ENCODE peak calls at places on chromosomes 3 and 15, in five cellular contexts. B, M, Y, K and O are unnamed samples.
A peak's percentile ranks its signal among the peaks of the same experiment; 100 is the strongest.

GRCh38 chr15:37682304-37682703 is 252.1 kb upstream of the TMCO5A start:
- DNase-seq in Y (no peak), M (peak; percentile 27), K (peak; percentile 15), B (no peak), O (peak; percentile 29)

GRCh38 chr3:177463863-177464262 is 266.6 kb upstream of the TBL1XR1 start:
- DNase-seq in Y (no peak), M (peak; percentile 79), B (no peak), K (peak; percentile 67), O (no peak)

GRCh38 chr3:99895706-99896441 is 78.2 kb downstream of the CMSS1 start:
- DNase-seq in K (peak; percentile 92), B (no peak), Y (no peak), M (peak; percentile 95), O (no peak)

GRCh38 chr15:66095871-66096710 is 157.5 kb downstream of the MEGF11 start:
- DNase-seq in Y (no peak), M (no peak), K (no peak), B (no peak), O (no peak)

GRCh38 chr15:40844543-40844981 is 714 bp downstream of the SPINT1 start:
- DNase-seq in K (peak; percentile 24), B (no peak), M (no peak), Y (no peak), O (no peak)

GRCh38 chr15:57403532-57403931 is 27.2 kb downstream of the CGNL1 start:
- DNase-seq in Y (no peak), M (no peak), B (no peak), K (no peak), O (no peak)

GRCh38 chr3:129558772-129559564 is 16.0 kb downstream of the H1-8 start:
- DNase-seq in B (peak; percentile 15), M (peak; percentile 74), Y (no peak), K (peak; percentile 87), O (no peak)

GRCh38 chr15:85761635-85762034 is 33.1 kb downstream of the KLHL25 start:
- DNase-seq in Y (no peak), M (peak; percentile 67), B (no peak), K (peak; percentile 24), O (no peak)

GRCh38 chr15:64905119-64905831 is 6.4 kb upstream of the ANKDD1A start:
- DNase-seq in M (peak; percentile 60), Y (peak; percentile 67), B (peak; percentile 93), K (peak; percentile 79), O (peak; percentile 98)

GRCh38 chr3:111881480-111881879 is 22.4 kb downstream of the PHLDB2 start:
- DNase-seq in M (no peak), Y (no peak), K (no peak), B (no peak), O (no peak)

GRCh38 chr15:49494842-49495241 is 71.8 kb downstream of the FGF7 start:
- DNase-seq in K (no peak), Y (no peak), M (no peak), B (no peak), O (no peak)

GRCh38 chr3:72155391-72156064 is 370.6 kb upstream of the PROK2 start:
- DNase-seq in M (peak; percentile 98), Y (no peak), K (peak; percentile 97), B (no peak), O (no peak)

GRCh38 chr3:197031315-197032285 is 2.0 kb upstream of the MELTF start:
- DNase-seq in Y (no peak), M (peak; percentile 100), K (peak; percentile 99), B (no peak), O (no peak)

GRCh38 chr3:20648294-20648693 is 462.3 kb upstream of the SGO1 start:
- DNase-seq in Y (no peak), M (peak; percentile 84), K (peak; percentile 37), B (no peak), O (no peak)

GRCh38 chr3:127613406-127613805 is 15.2 kb downstream of the MCM2 start:
- DNase-seq in Y (no peak), M (no peak), K (no peak), B (no peak), O (no peak)

GRCh38 chr15:56973463-56973862 is 55.0 kb downstream of the TCF12 start:
- DNase-seq in B (no peak), K (no peak), Y (no peak), M (no peak), O (no peak)

GRCh38 chr15:95990833-95991232 is 339.7 kb upstream of the NR2F2 start:
- DNase-seq in B (no peak), Y (no peak), K (no peak), M (no peak), O (no peak)

GRCh38 chr15:63759752-63760151 is 74.0 kb downstream of the HERC1 start:
- DNase-seq in M (no peak), B (no peak), K (no peak), Y (no peak), O (no peak)

GRCh38 chr3:11548721-11549131 is 95.0 kb downstream of the VGLL4 start:
- DNase-seq in M (peak; percentile 73), Y (no peak), K (peak; percentile 78), B (no peak), O (no peak)

GRCh38 chr3:90092994-90093393 is 985.6 kb downstream of the EPHA3 start:
- DNase-seq in M (peak; percentile 5), Y (no peak), K (peak; percentile 43), B (no peak), O (no peak)

GRCh38 chr3:32181801-32182200 is 56.7 kb upstream of the CMTM8 start:
- DNase-seq in K (no peak), Y (no peak), M (no peak), B (no peak), O (no peak)

DNA sequence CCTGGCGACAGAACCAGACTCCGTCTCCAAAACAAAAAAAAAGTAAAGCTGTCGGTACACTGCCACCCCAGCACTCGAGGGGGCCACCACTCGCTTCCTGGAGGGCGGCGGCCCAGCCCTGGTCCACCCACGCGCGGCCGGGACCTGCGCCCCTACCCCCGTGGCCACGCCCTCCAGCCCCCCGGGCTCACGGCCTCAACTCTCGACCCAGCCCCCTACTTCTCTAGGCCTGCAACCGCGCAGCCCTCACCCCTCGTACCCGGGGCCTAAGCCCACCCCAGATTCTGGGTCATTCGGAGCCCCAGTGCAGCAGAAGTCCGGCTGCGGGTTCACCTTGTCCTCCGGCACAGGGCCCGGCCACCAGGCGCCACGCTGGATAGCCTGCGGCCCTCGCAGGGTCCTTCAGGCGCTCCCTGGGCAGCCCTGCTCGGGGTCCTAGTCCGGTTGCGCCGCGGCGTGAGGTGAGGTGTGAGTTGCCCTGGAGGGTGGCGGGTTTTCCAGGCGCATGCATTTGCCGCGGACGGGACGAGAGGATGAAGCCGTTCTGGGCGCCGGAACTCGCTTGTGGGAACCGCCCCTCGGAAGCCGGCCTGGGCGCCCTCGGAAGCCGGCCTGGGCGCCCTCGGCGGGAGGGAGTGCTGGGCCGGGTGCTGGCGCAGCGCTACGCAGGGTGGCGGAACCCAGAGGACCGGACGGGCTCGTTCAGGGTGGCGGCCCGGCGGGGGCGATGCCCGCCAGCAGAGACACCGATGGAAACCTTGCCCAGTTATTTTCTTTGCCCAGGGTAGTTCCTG is 32.2 kb downstream of the SPINK8 start:
- DNase-seq in K (peak; percentile 86), M (peak; percentile 84), B (peak; percentile 73), Y (peak; percentile 85), O (peak; percentile 91)
- H4K91ac ChIP-seq in K (peak within 1 kb of the TSS; percentile 99), M (peak within 1 kb of the TSS; percentile 96), B (peak within 1 kb of the TSS; percentile 84), Y (no peak within 1 kb of the TSS), O (no peak within 1 kb of the TSS)

GRCh38 chr15:39173426-39173825 is 407.5 kb upstream of the THBS1 start:
- DNase-seq in Y (no peak), M (no peak), B (no peak), K (no peak), O (no peak)

GRCh38 chr15:39171944-39172368 is 408.9 kb upstream of the THBS1 start:
- DNase-seq in Y (peak; percentile 59), M (peak; percentile 99), K (peak; percentile 97), B (peak; percentile 77), O (peak; percentile 87)

GRCh38 chr15:39177561-39177960 is 403.3 kb upstream of the THBS1 start:
- DNase-seq in M (no peak), Y (no peak), K (no peak), B (no peak), O (no peak)

GRCh38 chr15:39174332-39174731 is 406.5 kb upstream of the THBS1 start:
- DNase-seq in Y (no peak), B (no peak), K (no peak), M (no peak), O (no peak)

DNA sequence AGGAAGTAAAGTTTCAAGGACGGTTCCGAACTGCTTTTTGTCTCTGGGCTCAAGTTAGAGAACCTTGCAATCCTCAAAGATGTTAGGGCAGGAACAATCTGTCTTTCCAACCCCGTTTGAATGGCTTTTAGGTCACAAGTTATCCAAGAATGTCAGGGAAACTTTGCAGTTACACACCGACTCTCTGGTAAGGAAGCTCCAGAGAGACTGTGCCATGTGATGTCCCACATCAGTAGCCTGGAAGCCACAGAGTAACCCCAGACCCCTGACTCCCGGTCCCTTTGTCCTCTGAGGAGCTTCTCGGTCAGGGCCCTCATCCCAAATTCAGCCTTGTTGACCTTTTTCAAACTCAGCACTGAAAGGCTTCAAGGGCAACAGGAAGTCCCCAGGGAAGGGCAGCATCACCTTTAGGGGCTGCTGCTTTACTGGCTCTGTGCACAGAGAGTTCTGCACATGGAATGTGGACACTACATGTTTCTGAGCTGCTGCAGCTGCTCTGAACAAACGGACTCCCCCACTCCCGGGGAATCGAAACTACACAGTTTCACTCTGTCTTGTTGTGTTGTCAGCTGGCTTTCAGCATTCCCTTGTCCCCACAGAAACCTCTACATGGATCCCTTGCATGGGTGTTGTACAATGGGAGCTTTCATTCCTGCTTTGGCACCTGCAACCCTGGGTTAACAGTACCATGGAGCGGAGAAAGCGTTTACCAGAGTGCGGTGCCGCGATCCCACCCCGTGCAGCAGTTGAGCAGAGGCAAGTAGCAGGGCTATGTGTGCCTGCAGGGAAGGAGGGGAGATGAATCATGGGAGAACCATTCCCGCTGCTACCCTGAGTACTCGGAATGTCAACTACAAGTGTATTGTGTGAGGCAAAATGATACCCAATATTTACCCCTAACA is 408.2 kb upstream of the THBS1 start:
- DNase-seq in B (no peak), K (peak; percentile 80), M (peak; percentile 79), Y (no peak), O (peak; percentile 30)
- H4K91ac ChIP-seq in B (peak overlapping the region; percentile 12), K (peak overlapping the region; percentile 81), M (peak overlapping the region; percentile 99), Y (no peak overlapping the region), O (no peak overlapping the region)

DNA sequence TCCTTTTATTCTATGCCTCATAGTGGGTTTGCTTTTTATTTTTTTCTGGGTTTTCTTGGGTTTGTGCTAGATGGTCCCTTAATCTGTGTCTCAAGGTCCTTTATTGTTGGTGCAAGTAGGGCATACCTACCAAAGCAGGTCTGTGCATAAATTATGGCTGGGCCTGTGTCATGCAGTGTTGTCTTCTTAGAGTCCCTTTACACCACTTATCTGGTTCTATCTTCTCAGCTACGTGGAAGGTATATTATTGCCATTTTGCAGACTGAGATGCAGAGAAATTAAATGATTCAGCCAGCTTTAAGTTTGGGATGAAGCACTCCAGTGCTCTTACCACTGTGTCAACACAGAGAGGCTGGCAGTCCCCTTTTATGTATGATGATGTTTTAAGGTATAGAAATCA is 293.5 kb upstream of the SOX2 start:
- DNase-seq in B (no peak), K (no peak), M (no peak), Y (no peak), O (no peak)
- H4K91ac ChIP-seq in B (no peak overlapping the region), K (no peak overlapping the region), M (no peak overlapping the region), Y (no peak overlapping the region), O (no peak overlapping the region)

GRCh38 chr15:88845616-88846015 is 42.4 kb downstream of the ACAN start:
- DNase-seq in K (no peak), Y (no peak), M (no peak), B (no peak), O (no peak)

GRCh38 chr15:88844749-88845386 is 41.6 kb downstream of the ACAN start:
- DNase-seq in B (no peak), M (no peak), Y (no peak), K (no peak), O (no peak)

GRCh38 chr15:88847144-88847543 is 43.9 kb downstream of the ACAN start:
- DNase-seq in K (no peak), M (no peak), Y (no peak), B (no peak), O (no peak)

GRCh38 chr15:88849376-88850122 is 45.8 kb downstream of the HAPLN3 start:
- DNase-seq in M (no peak), K (peak; percentile 2), Y (no peak), B (no peak), O (no peak)

GRCh38 chr15:88848203-88848602 is 45.0 kb downstream of the ACAN start:
- DNase-seq in B (no peak), M (no peak), Y (no peak), K (no peak), O (no peak)
- H4K91ac ChIP-seq in B (no peak overlapping the region), M (no peak overlapping the region), Y (no peak overlapping the region), K (no peak overlapping the region), O (no peak overlapping the region)